ENCODE peak calls at places on chromosome 9, in four cellular contexts. R is stomach, N is Peyer's patch, E is HCT116. J is an unnamed sample.

GRCh38 chr9:72857632-72858011 is 95.2 kb downstream of the ALDH1A1 start:
- DNase-seq in N (no peak), E (no peak), R (no peak), J (no peak)

GRCh38 chr9:2087500-2088313 is 72.6 kb downstream of the SMARCA2 start:
- DNase-seq in E (peak), R (no peak), N (no peak), J (peak)

GRCh38 chr9:7454490-7455110 is 345.0 kb downstream of the DMAC1 start:
- DNase-seq in R (no peak), E (no peak), N (no peak), J (no peak)

GRCh38 chr9:23779220-23779619 is 46.8 kb downstream of the ELAVL2 start:
- DNase-seq in R (no peak), N (no peak), E (no peak), J (no peak)

GRCh38 chr9:30522486-30522885 is 1862.0 kb upstream of the ACO1 start:
- DNase-seq in E (no peak), R (no peak), N (no peak), J (no peak)

GRCh38 chr9:2026598-2026997 is 11.5 kb downstream of the SMARCA2 start:
- DNase-seq in E (no peak), R (no peak), N (no peak), J (no peak)

GRCh38 chr9:27426717-27427645 is 97.1 kb upstream of the IFNK start:
- DNase-seq in E (no peak), R (no peak), N (no peak), J (peak)

GRCh38 chr9:6692891-6693361 is 47.4 kb upstream of the GLDC start:
- DNase-seq in R (no peak), N (no peak), E (no peak), J (no peak)

GRCh38 chr9:106700676-106701075 is 162.3 kb upstream of the ZNF462 start:
- DNase-seq in E (no peak), R (no peak), N (no peak), J (no peak)

GRCh38 chr9:95509851-95510529 is 6.8 kb downstream of the PTCH1 start:
- DNase-seq in R (no peak), E (no peak), N (no peak), J (no peak)

GRCh38 chr9:86093788-86094555 is 5.4 kb downstream of the GOLM1 start:
- DNase-seq in E (peak), R (peak), N (peak), J (no peak)
- TF ChIP-seq POLR2A in E (no peak), R (no peak), N (peak), J (no peak)

GRCh38 chr9:109794361-109795012 is 14.5 kb downstream of the PALM2AKAP2 start:
- DNase-seq in E (no peak), N (no peak), R (no peak), J (no peak)
- TF ChIP-seq POLR2A in E (no peak), N (no peak), R (no peak), J (no peak)

DNA sequence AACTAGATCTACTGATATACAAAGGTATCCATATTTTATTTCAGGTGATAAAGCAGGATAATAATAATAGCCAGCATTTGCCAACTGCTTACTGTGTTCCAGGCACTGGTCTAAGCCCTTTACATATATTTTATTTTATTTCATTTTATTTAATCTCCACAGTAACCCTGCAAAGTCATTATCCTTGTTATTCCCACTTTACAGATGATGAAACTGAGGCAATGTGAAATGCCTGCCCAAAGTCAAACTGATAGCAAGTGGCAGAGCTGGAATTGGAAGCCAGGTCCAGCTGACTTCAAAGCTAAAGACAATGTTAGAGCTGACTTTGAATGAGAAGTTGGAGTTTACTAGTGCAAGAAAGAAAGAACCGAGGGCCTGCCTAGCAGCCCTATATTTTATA is 24.8 kb downstream of the MORN5 start:
- DNase-seq in R (no peak), N (no peak), E (no peak), J (no peak)
- TF ChIP-seq POLR2A in R (no peak), N (no peak), E (no peak), J (no peak)

DNA sequence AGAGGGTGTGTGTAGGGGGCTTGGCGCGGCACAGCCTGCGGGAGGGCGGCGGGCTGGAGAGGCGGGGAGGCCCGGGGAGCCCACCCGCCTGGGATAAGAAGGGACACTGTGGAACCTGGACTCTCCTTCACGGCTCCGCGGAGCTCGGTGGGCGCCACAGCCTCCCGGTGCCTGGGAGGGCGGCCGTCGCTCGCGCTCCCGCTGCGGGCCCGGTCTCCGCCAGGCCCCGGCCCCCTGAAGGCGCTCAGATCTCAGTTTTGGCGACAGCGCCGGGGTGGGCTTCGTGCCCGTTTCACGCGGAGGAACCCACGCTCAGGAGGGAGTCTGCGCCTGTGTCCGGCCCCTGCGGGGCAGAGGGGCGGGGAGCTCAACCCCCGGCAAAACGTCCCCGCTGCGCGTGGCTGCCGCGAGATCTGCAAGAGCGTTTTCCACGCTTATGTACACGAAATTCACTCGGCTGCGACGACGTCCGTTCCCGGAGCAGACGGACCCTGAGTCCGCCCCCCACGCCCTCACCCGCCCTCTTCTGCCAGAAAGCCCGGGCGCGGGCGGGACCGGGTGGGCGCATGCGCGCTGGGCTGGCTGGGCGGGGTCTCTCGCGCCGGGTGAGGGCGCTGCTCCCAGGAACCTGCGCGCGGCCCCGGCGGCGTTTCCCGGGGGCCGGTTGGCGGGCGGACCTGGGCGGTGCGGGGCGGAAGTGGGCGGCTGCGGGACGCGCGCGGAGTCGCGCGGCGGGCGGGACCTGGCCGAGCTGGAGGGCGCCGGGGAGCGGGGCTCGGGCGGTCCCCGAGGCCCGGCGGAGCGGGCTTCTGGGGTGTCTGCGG is at the start of gene NELFB:
- DNase-seq in E (no peak), R (peak), N (peak), J (peak)
- TF ChIP-seq POLR2A in E (peak), R (no peak), N (peak), J (peak)

GRCh38 chr9:129482521-129483466 is 138.1 kb downstream of the C9orf50 start:
- DNase-seq in N (peak), R (peak), E (no peak), J (no peak)

GRCh38 chr9:129481824-129482511 is 138.9 kb downstream of the C9orf50 start:
- DNase-seq in E (no peak), N (no peak), R (no peak), J (no peak)

GRCh38 chr9:129485140-129485758 is 135.7 kb downstream of the C9orf50 start:
- DNase-seq in N (no peak), E (no peak), R (no peak), J (no peak)

GRCh38 chr9:129484325-129485000 is 136.4 kb downstream of the C9orf50 start:
- DNase-seq in R (no peak), E (no peak), N (no peak), J (no peak)

GRCh38 chr9:129483467-129484324 is 137.2 kb downstream of the C9orf50 start:
- DNase-seq in R (peak), N (peak), E (peak), J (no peak)
- TF ChIP-seq POLR2A in R (peak), N (peak), E (peak), J (no peak)

GRCh38 chr9:108937561-108938305 is 3.5 kb downstream of the ABITRAM start:
- DNase-seq in N (no peak), R (no peak), E (no peak), J (no peak)

GRCh38 chr9:108928386-108928785 is 5.5 kb downstream of the ELP1 start:
- DNase-seq in R (no peak), N (no peak), E (no peak), J (no peak)

GRCh38 chr9:108934323-108934885 is at the start of gene ABITRAM:
- DNase-seq in E (peak), N (peak), R (peak), J (peak)

GRCh38 chr9:108933231-108933630 is 693 bp downstream of the ELP1 start:
- DNase-seq in R (no peak), N (no peak), E (no peak), J (no peak)

DNA sequence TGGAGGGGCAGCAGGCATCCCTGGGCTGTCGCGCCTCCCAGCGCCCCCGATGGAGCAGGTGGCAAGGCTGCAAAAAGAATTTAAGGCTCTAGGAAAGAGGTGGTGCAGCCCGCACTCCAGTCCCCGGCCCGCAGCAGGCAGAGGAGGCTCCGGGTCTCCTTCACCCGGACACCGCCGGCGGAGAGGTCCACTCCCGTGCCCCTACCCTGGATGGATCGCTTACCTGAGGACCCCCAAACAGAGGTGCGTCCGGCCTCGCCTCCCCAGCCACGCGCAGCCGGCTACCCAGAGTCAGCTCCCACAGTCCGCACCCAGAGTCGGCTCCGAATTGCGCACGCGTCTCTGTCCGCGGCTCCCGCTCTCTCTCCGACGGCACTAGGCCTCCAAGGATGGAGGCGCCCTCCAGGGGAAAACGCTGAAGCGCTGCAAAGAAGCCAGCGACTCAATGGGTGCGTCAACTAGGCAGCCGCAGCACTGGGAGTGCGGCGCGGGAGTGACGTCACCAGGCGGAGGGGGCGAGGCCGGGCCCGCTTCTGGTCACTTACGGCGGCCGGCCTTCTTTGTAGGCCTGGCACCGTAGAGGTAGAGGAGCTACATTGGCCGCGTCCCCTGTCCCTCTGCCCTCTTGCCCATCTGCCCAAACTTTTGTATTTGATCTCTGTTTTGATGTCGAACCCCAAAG is at the start of gene ELP1:
- DNase-seq in E (peak), R (peak), N (peak), J (peak)
- TF ChIP-seq POLR2A in E (peak), R (no peak), N (peak), J (peak)

GRCh38 chr9:120900821-120901220 is 23.8 kb upstream of the PHF19 start:
- DNase-seq in E (no peak), N (no peak), R (no peak), J (no peak)
- TF ChIP-seq POLR2A in E (no peak), N (no peak), R (no peak), J (no peak)

GRCh38 chr9:131669234-131670172 is 70.4 kb downstream of the RAPGEF1 start:
- DNase-seq in E (no peak), N (no peak), R (no peak), J (no peak)
- TF ChIP-seq POLR2A in E (no peak), N (no peak), R (no peak), J (no peak)